ENCODE peak calls at places on chromosomes 4 and X, in seven cellular contexts. V, E, I, C, F, K and D are unnamed samples. For H3K4me1, the result is how much of the 10 kb centered on the place peaks cover.

GRCh38 chrX:1453951-1454785 is 1.5 kb upstream of the ASMTL start:
- DNase-seq in V (peak), E (peak), I (peak), C (peak), F (peak), K (no peak), D (no peak)

GRCh38 chr4:173488656-173489055 is 41.4 kb downstream of the HAND2 start:
- DNase-seq in V (no peak), E (no peak), I (no peak), C (no peak), F (no peak), K (no peak), D (no peak)

GRCh38 chr4:186192068-186192751 is 843 bp downstream of the CYP4V2 start:
- DNase-seq in V (peak), E (peak), I (peak), C (no peak), F (no peak), K (no peak), D (no peak)

GRCh38 chrX:122565952-122566351 is 618.1 kb upstream of the GRIA3 start:
- DNase-seq in V (no peak), E (no peak), I (no peak), C (peak), F (peak), K (no peak), D (no peak)

GRCh38 chr4:786861-787300 is 39.0 kb downstream of the CPLX1 start:
- DNase-seq in V (no peak), E (no peak), I (no peak), C (no peak), F (peak), K (no peak), D (no peak)

GRCh38 chrX:47595701-47596655 is 13.7 kb downstream of the TIMP1 start:
- DNase-seq in V (no peak), E (no peak), I (no peak), C (no peak), F (no peak), K (no peak), D (no peak)

GRCh38 chr4:152462715-152463114 is 73.2 kb downstream of the FBXW7 start:
- DNase-seq in V (no peak), E (no peak), I (no peak), C (no peak), F (no peak), K (no peak), D (no peak)

GRCh38 chrX:153794897-153795816 is 689 bp downstream of the SSR4 start:
- DNase-seq in V (peak), E (no peak), I (no peak), C (no peak), F (no peak), K (no peak), D (no peak)

GRCh38 chrX:40086569-40087335 is 11.0 kb downstream of the BCOR start:
- DNase-seq in V (peak), E (no peak), I (no peak), C (no peak), F (no peak), K (no peak), D (no peak)

GRCh38 chr4:1683371-1683902 is 676 bp downstream of the FAM53A start:
- DNase-seq in V (peak), E (peak), I (no peak), C (no peak), F (no peak), K (no peak), D (peak)

GRCh38 chr4:4430492-4431195 is 43.7 kb downstream of the NSG1 start:
- DNase-seq in V (peak), E (peak), I (peak), C (peak), F (peak), K (no peak), D (peak)

GRCh38 chrX:47156611-47157520 is 11.8 kb downstream of the RBM10 start:
- DNase-seq in V (no peak), E (no peak), I (no peak), C (no peak), F (no peak), K (no peak), D (no peak)

GRCh38 chrX:138018145-138018799 is 452.3 kb downstream of the ZIC3 start:
- DNase-seq in V (no peak), E (no peak), I (no peak), C (no peak), F (no peak), K (no peak), D (no peak)

GRCh38 chrX:94123062-94123461 is 449.1 kb downstream of the FAM133A start:
- DNase-seq in V (no peak), E (no peak), I (no peak), C (no peak), F (no peak), K (no peak), D (no peak)

GRCh38 chrX:46838974-46839480 is 2.2 kb downstream of the RP2 start:
- DNase-seq in V (no peak), E (no peak), I (no peak), C (no peak), F (no peak), K (no peak), D (no peak)

GRCh38 chr4:48968814-48969213 is 17.3 kb upstream of the CWH43 start:
- DNase-seq in V (no peak), E (no peak), I (no peak), C (no peak), F (no peak), K (no peak), D (no peak)

GRCh38 chrX:30196322-30196721 is 19.0 kb upstream of the MAGEB2 start:
- DNase-seq in V (peak), E (peak), I (no peak), C (peak), F (peak), K (no peak), D (no peak)

GRCh38 chrX:28628101-28628500 is 40.9 kb downstream of the IL1RAPL1 start:
- DNase-seq in V (no peak), E (no peak), I (peak), C (no peak), F (no peak), K (no peak), D (no peak)

GRCh38 chr4:57139783-57140182 is 29.6 kb upstream of the IGFBP7 start:
- DNase-seq in V (no peak), E (no peak), I (no peak), C (no peak), F (no peak), K (no peak), D (no peak)

GRCh38 chr4:41525129-41525528 is 12.8 kb upstream of the LIMCH1 start:
- DNase-seq in V (no peak), E (peak), I (no peak), C (peak), F (no peak), K (no peak), D (no peak)
- TF ChIP-seq REST in V (no peak), E (no peak), I (no peak), C (no peak), F (no peak), K (no peak), D (no peak)

GRCh38 chr4:80012291-80012690 is 60.7 kb downstream of the ANTXR2 start:
- DNase-seq in V (no peak), E (no peak), I (no peak), C (no peak), F (no peak), K (no peak), D (no peak)

GRCh38 chr4:80017125-80017854 is 55.7 kb downstream of the ANTXR2 start:
- DNase-seq in V (no peak), E (no peak), I (no peak), C (no peak), F (no peak), K (no peak), D (no peak)

GRCh38 chr4:80016506-80016905 is 56.5 kb downstream of the ANTXR2 start:
- DNase-seq in V (no peak), E (no peak), I (no peak), C (no peak), F (no peak), K (no peak), D (no peak)

GRCh38 chr4:80014531-80014930 is 58.5 kb downstream of the ANTXR2 start:
- DNase-seq in V (no peak), E (no peak), I (no peak), C (no peak), F (no peak), K (no peak), D (no peak)

GRCh38 chr4:80015407-80016189 is 57.4 kb downstream of the ANTXR2 start:
- DNase-seq in V (no peak), E (no peak), I (no peak), C (no peak), F (no peak), K (no peak), D (no peak)
- H3K4me1 ChIP-seq in V (under half), E (under half), I (under half), C (under half), F (under half), K (under half), D (under half)

GRCh38 chr4:77852892-77853495 is 9.6 kb upstream of the MRPL1 start:
- DNase-seq in V (no peak), E (no peak), I (no peak), C (no peak), F (no peak), K (peak), D (no peak)
- TF ChIP-seq POLR2AphosphoS5 in V (no peak), E (no peak), I (no peak), C (no peak), F (no peak), K (no peak), D (no peak)

DNA sequence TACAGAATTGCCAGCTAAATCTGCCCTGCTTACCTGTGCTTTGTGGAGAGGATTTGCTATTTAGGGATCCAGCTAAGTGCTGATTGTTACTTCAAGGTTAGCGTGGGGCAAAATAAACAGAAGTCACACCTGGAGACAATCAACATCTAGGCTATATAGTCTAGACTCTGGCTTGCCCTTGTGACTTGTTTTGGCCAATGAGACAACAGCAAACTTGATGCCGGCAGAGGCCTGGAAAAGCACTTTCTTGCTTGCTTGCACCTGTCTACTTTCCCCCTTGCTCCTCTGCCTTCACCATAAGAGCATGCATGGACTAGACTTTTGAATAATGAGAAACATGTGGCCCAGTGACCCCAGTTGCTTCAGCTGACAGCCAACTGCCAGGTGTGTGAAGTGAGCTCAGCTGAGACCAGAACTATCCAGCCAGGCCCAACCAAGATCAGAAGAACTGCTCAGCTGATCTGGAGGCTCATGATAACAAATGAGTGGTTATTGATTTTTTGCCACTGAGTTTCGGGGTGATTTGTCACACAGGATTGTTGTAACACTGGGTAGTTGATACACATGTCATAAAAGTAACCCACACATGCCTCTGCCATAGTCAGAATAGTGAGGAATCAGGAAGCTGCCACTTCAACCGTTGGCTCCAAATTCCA is 164.4 kb downstream of the RBMX2 start:
- DNase-seq in V (no peak), E (no peak), I (no peak), C (no peak), F (no peak), K (no peak), D (no peak)
- TF ChIP-seq REST in V (no peak), E (no peak), I (no peak), C (no peak), F (no peak), K (no peak), D (no peak)

GRCh38 chr4:102815981-102816380 is 11.4 kb downstream of the UBE2D3 start:
- DNase-seq in V (no peak), E (no peak), I (peak), C (no peak), F (no peak), K (no peak), D (peak)
- H3K4me1 ChIP-seq in V (under half), E (half or more), I (half or more), C (under half), F (under half), K (under half), D (under half)

GRCh38 chrX:130082244-130083106 is 27.8 kb downstream of the ELF4 start:
- DNase-seq in V (peak), E (no peak), I (no peak), C (no peak), F (no peak), K (no peak), D (no peak)

GRCh38 chrX:130083656-130084382 is 26.5 kb downstream of the ELF4 start:
- DNase-seq in V (peak), E (no peak), I (no peak), C (no peak), F (no peak), K (no peak), D (no peak)

GRCh38 chrX:130084651-130085237 is 25.6 kb downstream of the ELF4 start:
- DNase-seq in V (peak), E (no peak), I (no peak), C (no peak), F (no peak), K (peak), D (no peak)

GRCh38 chrX:130081421-130082045 is 28.8 kb downstream of the ELF4 start:
- DNase-seq in V (no peak), E (no peak), I (no peak), C (no peak), F (no peak), K (no peak), D (no peak)

DNA sequence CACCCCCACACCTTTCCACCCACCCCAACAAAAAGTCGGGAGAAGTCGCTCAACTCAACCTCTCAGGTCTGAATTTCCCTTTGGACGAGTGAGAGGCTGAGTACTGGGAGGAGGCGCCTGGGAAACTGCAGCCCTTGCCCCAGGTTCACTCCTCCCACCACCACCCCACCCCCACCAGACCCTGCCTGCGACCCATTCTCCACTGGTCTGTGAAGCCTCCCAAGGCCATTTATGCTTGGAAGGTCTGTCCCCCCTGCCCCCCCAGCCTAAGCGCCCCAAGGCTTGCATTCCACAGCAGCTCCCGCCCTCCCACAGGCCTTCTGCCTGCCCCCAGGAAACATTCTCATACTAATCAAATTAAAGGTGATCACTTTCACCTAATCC is 27.2 kb downstream of the ELF4 start:
- DNase-seq in V (peak), E (peak), I (no peak), C (no peak), F (no peak), K (no peak), D (no peak)
- TF ChIP-seq POLR2AphosphoS5 in V (no peak), E (no peak), I (no peak), C (no peak), F (no peak), K (no peak), D (no peak)

GRCh38 chrX:53442322-53442631 is 8.1 kb upstream of the HSD17B10 start:
- DNase-seq in V (no peak), E (no peak), I (no peak), C (no peak), F (no peak), K (no peak), D (no peak)

GRCh38 chrX:53445977-53446376 is 11.8 kb upstream of the HSD17B10 start:
- DNase-seq in V (peak), E (peak), I (peak), C (no peak), F (peak), K (no peak), D (no peak)

GRCh38 chrX:53449632-53450031 is 15.5 kb upstream of the HSD17B10 start:
- DNase-seq in V (no peak), E (no peak), I (no peak), C (no peak), F (no peak), K (no peak), D (no peak)

GRCh38 chrX:53452812-53453211 is 18.6 kb upstream of the HSD17B10 start:
- DNase-seq in V (no peak), E (no peak), I (no peak), C (no peak), F (no peak), K (no peak), D (no peak)

DNA sequence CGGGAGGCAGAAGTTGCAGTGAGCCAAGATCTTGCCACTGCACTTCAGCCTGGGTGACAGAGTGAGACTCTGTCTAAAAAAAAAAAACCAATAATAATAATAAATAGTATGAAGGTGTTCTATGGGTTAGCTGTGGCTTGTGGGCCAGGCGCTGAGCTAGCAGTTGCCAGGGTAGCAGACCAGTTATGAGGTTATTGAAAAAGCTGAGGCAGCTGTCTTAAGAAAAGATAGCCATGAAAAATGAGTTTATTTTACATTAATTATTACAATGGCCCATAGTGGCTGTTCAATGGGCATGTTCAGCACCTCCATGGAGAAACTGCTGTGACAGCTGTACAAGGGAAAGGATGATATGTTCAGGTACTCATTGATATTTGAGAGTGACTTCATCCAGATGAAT is 13.3 kb upstream of the HSD17B10 start:
- DNase-seq in V (no peak), E (no peak), I (no peak), C (no peak), F (no peak), K (no peak), D (no peak)
- TF ChIP-seq REST in V (no peak), E (no peak), I (no peak), C (no peak), F (no peak), K (no peak), D (no peak)

GRCh38 chr4:6844986-6845385 is 62.5 kb downstream of the KIAA0232 start:
- DNase-seq in V (peak), E (no peak), I (no peak), C (no peak), F (peak), K (no peak), D (no peak)

GRCh38 chr4:6845574-6845973 is 63.0 kb downstream of the KIAA0232 start:
- DNase-seq in V (no peak), E (no peak), I (no peak), C (no peak), F (no peak), K (no peak), D (no peak)

GRCh38 chr4:6851431-6851830 is 58.2 kb upstream of the TBC1D14 start:
- DNase-seq in V (peak), E (no peak), I (no peak), C (no peak), F (no peak), K (no peak), D (no peak)

GRCh38 chr4:6848717-6849305 is 60.8 kb upstream of the TBC1D14 start:
- DNase-seq in V (no peak), E (no peak), I (no peak), C (no peak), F (no peak), K (no peak), D (no peak)

GRCh38 chr4:6847134-6847533 is 62.5 kb upstream of the TBC1D14 start:
- DNase-seq in V (no peak), E (no peak), I (no peak), C (no peak), F (no peak), K (no peak), D (no peak)
- H3K4me1 ChIP-seq in V (under half), E (under half), I (under half), C (under half), F (under half), K (under half), D (under half)

GRCh38 chrX:26262121-26262523 is 46.2 kb downstream of the MAGEB5 start:
- DNase-seq in V (no peak), E (no peak), I (no peak), C (no peak), F (no peak), K (no peak), D (no peak)
- TF ChIP-seq POLR2AphosphoS5 in V (no peak), E (no peak), I (no peak), C (no peak), F (no peak), K (no peak), D (no peak)

DNA sequence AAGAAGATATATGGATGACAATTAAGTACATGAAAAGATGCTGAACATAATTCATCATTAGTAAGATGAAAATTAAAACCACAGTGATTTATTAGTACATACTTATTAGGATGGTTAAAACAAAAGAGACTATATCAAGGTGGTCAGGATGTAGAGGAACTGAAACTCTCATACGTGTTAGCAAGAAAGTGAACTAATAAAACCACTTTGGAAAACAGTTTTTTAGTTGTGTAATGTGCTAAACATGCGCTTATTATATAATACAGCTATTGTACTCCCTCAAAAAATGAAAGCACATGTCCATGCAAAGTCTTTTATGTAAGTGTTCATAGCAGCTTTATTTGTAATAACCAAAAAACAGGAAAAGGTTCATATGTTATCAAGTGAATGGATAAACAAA is 89.9 kb upstream of the KCTD8 start:
- DNase-seq in V (no peak), E (no peak), I (no peak), C (no peak), F (no peak), K (no peak), D (no peak)
- TF ChIP-seq REST in V (no peak), E (no peak), I (no peak), C (no peak), F (no peak), K (no peak), D (no peak)